ENCODE peak calls at places on chromosomes 16 and 17, in four cellular contexts. E is hepatocyte; L is activated T-helper 9 cell treated with anti-CD3 and anti-CD28 coated beads, Interleukin-2, amount 50 U/mL, for 16 hours; K is CD4-positive, alpha-beta T cell. W is an unnamed sample.

GRCh38 chr17:21287703-21288449 is 3.4 kb downstream of the MAP2K3 start:
- DNase-seq in L (peak; percentile 96), E (peak; percentile 91), K (peak; percentile 95), W (peak; percentile 64)

GRCh38 chr16:89320717-89321501 is 103.4 kb downstream of the ZNF778 start:
- DNase-seq in E (peak; percentile 58), L (no peak), K (no peak), W (peak; percentile 75)

GRCh38 chr17:18004901-18005305 is 32.2 kb downstream of the DRC3 start:
- DNase-seq in L (no peak), K (no peak), E (no peak), W (no peak)

GRCh38 chr17:28759296-28759865 is 15.6 kb downstream of the TRAF4 start:
- DNase-seq in K (no peak), E (no peak), L (no peak), W (no peak)

GRCh38 chr17:77817953-77818352 is 140.6 kb upstream of the TNRC6C start:
- DNase-seq in E (no peak), K (no peak), L (no peak), W (no peak)

GRCh38 chr16:52976539-52977167 is 76.0 kb downstream of the CHD9NB start:
- DNase-seq in E (peak; percentile 42), K (no peak), L (no peak), W (peak; percentile 31)

GRCh38 chr16:7503688-7504087 is 171.0 kb downstream of the RBFOX1 start:
- DNase-seq in E (no peak), L (no peak), K (no peak), W (no peak)

GRCh38 chr16:80317132-80318098 is 223.4 kb upstream of the DYNLRB2 start:
- DNase-seq in E (peak; percentile 16), L (no peak), K (no peak), W (no peak)

GRCh38 chr17:50033316-50033715 is 22.6 kb upstream of the ITGA3 start:
- DNase-seq in E (no peak), L (no peak), K (no peak), W (no peak)

GRCh38 chr17:44979426-44980273 is 11.5 kb upstream of the C1QL1 start:
- DNase-seq in L (no peak), E (peak; percentile 63), K (no peak), W (peak; percentile 88)

GRCh38 chr17:80989586-80989913 is 2.1 kb upstream of the CHMP6 start:
- DNase-seq in K (no peak), E (no peak), L (no peak), W (no peak)

GRCh38 chr17:63571632-63572310 is 21.5 kb downstream of the DCAF7 start:
- DNase-seq in E (no peak), L (no peak), K (no peak), W (no peak)

GRCh38 chr17:54754560-54754959 is 146.1 kb upstream of the TOM1L1 start:
- DNase-seq in L (no peak), K (no peak), E (no peak), W (peak; percentile 17)

GRCh38 chr16:56945847-56946527 is 14.0 kb downstream of the HERPUD1 start:
- DNase-seq in K (no peak), E (no peak), L (no peak), W (no peak)

GRCh38 chr16:25693621-25694020 is 1.9 kb downstream of the HS3ST4 start:
- DNase-seq in L (no peak), E (no peak), K (no peak), W (no peak)

GRCh38 chr17:32227910-32228309 is 37.7 kb upstream of the RHBDL3 start:
- DNase-seq in L (no peak), K (no peak), E (no peak), W (no peak)

GRCh38 chr17:179721-180379 is 1.6 kb downstream of the DOC2B start:
- DNase-seq in E (no peak), L (no peak), K (no peak), W (no peak)

GRCh38 chr16:68335175-68335574 is 24.4 kb downstream of the PRMT7 start:
- DNase-seq in E (no peak), L (no peak), K (no peak), W (no peak)

GRCh38 chr17:63150466-63150865 is 184.4 kb downstream of the TANC2 start:
- DNase-seq in K (no peak), E (no peak), L (no peak), W (peak; percentile 16)

GRCh38 chr16:5649762-5650445 is 552.3 kb upstream of the EEF2KMT start:
- DNase-seq in E (no peak), K (no peak), L (no peak), W (no peak)

GRCh38 chr16:30472328-30472942 is at the start of gene ITGAL:
- DNase-seq in E (no peak), K (peak; percentile 82), L (peak; percentile 77), W (no peak)

GRCh38 chr17:43211123-43211479 is 574 bp upstream of the TMEM106A start:
- DNase-seq in E (no peak), K (no peak), L (no peak), W (no peak)

GRCh38 chr17:73293031-73293430 is 18.8 kb downstream of the CDC42EP4 start:
- DNase-seq in K (no peak), L (no peak), E (no peak), W (no peak)

GRCh38 chr17:76000016-76000754 is 470 bp upstream of the CDK3 start:
- DNase-seq in L (peak; percentile 49), E (peak; percentile 64), K (peak; percentile 55), W (peak; percentile 58)

GRCh38 chr17:11598274-11599221 is at the start of gene DNAH9:
- DNase-seq in L (no peak), K (no peak), E (peak; percentile 98), W (peak; percentile 60)

GRCh38 chr17:15154618-15155017 is 110.5 kb downstream of the PMP22 start:
- DNase-seq in K (no peak), L (no peak), E (no peak), W (no peak)

GRCh38 chr16:9062301-9062700 is 29.1 kb upstream of the HAPSTR1 start:
- DNase-seq in E (no peak), L (no peak), K (no peak), W (peak; percentile 23)

GRCh38 chr16:81994485-81994884 is 16.8 kb downstream of the SDR42E1 start:
- DNase-seq in E (no peak), L (no peak), K (no peak), W (peak; percentile 5)

GRCh38 chr17:2688351-2689342 is 22.9 kb downstream of the CLUH start:
- DNase-seq in E (peak; percentile 34), K (no peak), L (no peak), W (no peak)

GRCh38 chr16:19810817-19811731 is 73.6 kb downstream of the GPRC5B start:
- DNase-seq in L (no peak), E (peak; percentile 27), K (no peak), W (no peak)

GRCh38 chr16:24255446-24256352 is at the start of gene CACNG3:
- DNase-seq in L (peak; percentile 4), K (peak; percentile 31), E (peak; percentile 90), W (peak; percentile 50)

GRCh38 chr17:57955183-57955952 is at the start of gene CUEDC1:
- DNase-seq in E (peak; percentile 91), K (peak; percentile 68), L (peak; percentile 58), W (peak; percentile 95)

GRCh38 chr16:49474741-49475140 is 101.1 kb downstream of the C16orf78 start:
- DNase-seq in E (no peak), L (no peak), K (no peak), W (peak; percentile 75)

GRCh38 chr17:30321314-30321713 is 12.5 kb downstream of the TMIGD1 start:
- DNase-seq in E (no peak), L (no peak), K (no peak), W (peak; percentile 91)

GRCh38 chr17:44826123-44826790 is 3.8 kb downstream of the GJC1 start:
- DNase-seq in L (no peak), K (no peak), E (no peak), W (no peak)

GRCh38 chr16:69410285-69410990 is 14.0 kb upstream of the CYB5B start:
- DNase-seq in L (no peak), K (no peak), E (no peak), W (no peak)

GRCh38 chr17:45265823-45266222 is 3.9 kb upstream of the SPATA32 start:
- DNase-seq in K (no peak), L (no peak), E (peak; percentile 68), W (no peak)